ENCODE peak calls at places on chromosomes 7 and 10, in four cellular contexts. Y is transverse colon, J is pancreas, F is IMR-90. H is an unnamed sample.
A peak's percentile ranks its signal among the peaks of the same experiment; 100 is the strongest.

GRCh38 chr7:129376076-129376777 is 58.0 kb upstream of the STRIP2 start:
- DNase-seq in Y (peak; percentile 69), J (peak; percentile 35), F (peak; percentile 43), H (no peak)

GRCh38 chr10:30038961-30039536 is 20.3 kb downstream of the JCAD start:
- DNase-seq in J (no peak), F (no peak), Y (no peak), H (no peak)

GRCh38 chr10:124418726-124419501 is at the start of gene OAT:
- DNase-seq in J (peak; percentile 96), Y (peak; percentile 98), F (peak; percentile 92), H (peak; percentile 97)

GRCh38 chr7:157523371-157523765 is 186.6 kb downstream of the DNAJB6 start:
- DNase-seq in J (no peak), F (no peak), Y (no peak), H (no peak)

GRCh38 chr7:105776986-105777910 is 99.2 kb downstream of the ATXN7L1 start:
- DNase-seq in F (peak; percentile 32), J (no peak), Y (no peak), H (no peak)

GRCh38 chr7:78020131-78020873 is 221.7 kb downstream of the PHTF2 start:
- DNase-seq in F (peak; percentile 91), J (peak; percentile 67), Y (peak; percentile 63), H (no peak)

GRCh38 chr10:131700032-131700431 is 200.8 kb upstream of the PPP2R2D start:
- DNase-seq in F (no peak), J (no peak), Y (no peak), H (no peak)

GRCh38 chr7:78953090-78953489 is 500.4 kb downstream of the MAGI2 start:
- DNase-seq in J (no peak), Y (no peak), F (peak; percentile 22), H (no peak)

GRCh38 chr10:9643782-9644181 is 1373.9 kb upstream of the CELF2 start:
- DNase-seq in J (no peak), Y (no peak), F (no peak), H (no peak)

GRCh38 chr7:65832281-65832680 is 40.6 kb upstream of the VKORC1L1 start:
- DNase-seq in Y (peak; percentile 12), J (no peak), F (peak; percentile 59), H (no peak)

GRCh38 chr10:50851884-50852671 is 33.3 kb downstream of the A1CF start:
- DNase-seq in J (peak; percentile 36), F (no peak), Y (no peak), H (no peak)

GRCh38 chr7:34155225-34155908 is 250.0 kb downstream of the BMPER start:
- DNase-seq in F (peak; percentile 96), Y (no peak), J (no peak), H (no peak)

GRCh38 chr10:81288544-81288943 is 586.5 kb upstream of the NRG3 start:
- DNase-seq in Y (no peak), F (no peak), J (no peak), H (no peak)

GRCh38 chr10:28644647-28645046 is 32.7 kb upstream of the BAMBI start:
- DNase-seq in F (no peak), J (no peak), Y (no peak), H (no peak)

GRCh38 chr7:77216233-77216632 is 16.6 kb upstream of the FGL2 start:
- DNase-seq in Y (no peak), F (no peak), J (no peak), H (no peak)

GRCh38 chr10:49135575-49136313 is 1.9 kb upstream of the FAM170B start:
- DNase-seq in Y (no peak), F (peak; percentile 68), J (no peak), H (no peak)

GRCh38 chr10:78299861-78300453 is 266.3 kb downstream of the RPS24 start:
- DNase-seq in J (no peak), F (no peak), Y (peak; percentile 28), H (peak; percentile 41)

GRCh38 chr7:131249003-131249402 is 78.7 kb upstream of the MKLN1 start:
- DNase-seq in J (no peak), F (peak; percentile 99), Y (peak; percentile 37), H (peak; percentile 29)

GRCh38 chr10:61301560-61301959 is 151.6 kb downstream of the TMEM26 start:
- DNase-seq in F (peak; percentile 26), Y (no peak), J (no peak), H (no peak)

GRCh38 chr7:15862781-15863165 is 176.3 kb upstream of the MEOX2 start:
- DNase-seq in F (no peak), J (no peak), Y (no peak), H (no peak)

GRCh38 chr10:61389887-61390286 is 63.3 kb downstream of the TMEM26 start:
- DNase-seq in F (no peak), Y (no peak), J (no peak), H (no peak)

GRCh38 chr7:128688492-128688891 is 16.4 kb downstream of the GARIN1A start:
- DNase-seq in Y (no peak), J (no peak), F (no peak), H (no peak)

GRCh38 chr7:142711722-142712616 is 37.3 kb upstream of the PRSS1 start:
- DNase-seq in Y (no peak), J (peak; percentile 37), F (peak; percentile 19), H (no peak)

GRCh38 chr7:77413861-77414424 is 2.2 kb downstream of the GSAP start:
- DNase-seq in Y (no peak), F (peak; percentile 59), J (no peak), H (no peak)

GRCh38 chr7:104789780-104790179 is 224.2 kb upstream of the KMT2E start:
- DNase-seq in J (no peak), Y (no peak), F (no peak), H (no peak)

GRCh38 chr10:14389981-14390590 is 59.4 kb upstream of the FRMD4A start:
- DNase-seq in Y (no peak), F (no peak), J (no peak), H (no peak)

GRCh38 chr7:114988755-114989154 is 66.9 kb downstream of the MDFIC start:
- DNase-seq in J (peak; percentile 18), Y (peak; percentile 15), F (peak; percentile 83), H (peak; percentile 74)

GRCh38 chr7:84331665-84332064 is 137.1 kb upstream of the SEMA3A start:
- DNase-seq in Y (no peak), F (peak; percentile 16), J (no peak), H (no peak)

GRCh38 chr10:84075226-84076046 is 63.9 kb upstream of the GHITM start:
- DNase-seq in J (no peak), Y (no peak), F (no peak), H (peak; percentile 51)

GRCh38 chr10:520402-520787 is 169.1 kb downstream of the DIP2C start:
- DNase-seq in Y (no peak), F (peak; percentile 27), J (no peak), H (no peak)

GRCh38 chr10:124265776-124266467 is 152.8 kb downstream of the OAT start:
- DNase-seq in J (no peak), F (no peak), Y (no peak), H (no peak)

GRCh38 chr7:26562841-26563240 is 271.2 kb downstream of the SNX10 start:
- DNase-seq in F (no peak), Y (no peak), J (no peak), H (no peak)
- TF ChIP-seq CTCF in F (no peak), Y (no peak), J (no peak), H (no peak)

DNA sequence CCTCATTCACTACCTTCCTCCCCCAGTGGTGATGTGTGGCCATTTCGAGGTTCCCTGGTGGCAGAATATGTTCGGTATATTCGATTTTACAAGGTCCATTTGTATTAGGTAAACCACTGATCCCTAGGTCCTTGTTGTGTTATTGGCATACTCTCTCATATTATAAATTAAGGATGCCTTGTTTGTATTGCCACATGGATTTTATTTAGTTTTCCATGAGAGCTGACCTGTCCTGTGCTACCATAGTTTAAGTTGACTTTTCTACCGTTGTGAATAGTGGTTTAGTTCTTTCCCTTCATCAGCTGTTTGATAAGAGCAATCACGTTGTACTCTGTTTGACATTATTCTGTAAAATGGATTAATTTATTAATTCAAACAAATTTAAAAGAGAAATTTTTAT is 29.4 kb downstream of the ZNRF2 start:
- DNase-seq in F (no peak), Y (no peak), J (no peak), H (no peak)
- H3K4me1 ChIP-seq in F (no peaks in the 10 kb centered on the region), Y (peaks cover 39% of the 10 kb centered on the region), J (peaks cover 16% of the 10 kb centered on the region), H (no peaks in the 10 kb centered on the region)

GRCh38 chr7:155640629-155641028 is 3.8 kb upstream of the RBM33 start:
- DNase-seq in Y (no peak), J (no peak), F (no peak), H (no peak)
- TF ChIP-seq CTCF in Y (no peak), J (no peak), F (no peak), H (no peak)

DNA sequence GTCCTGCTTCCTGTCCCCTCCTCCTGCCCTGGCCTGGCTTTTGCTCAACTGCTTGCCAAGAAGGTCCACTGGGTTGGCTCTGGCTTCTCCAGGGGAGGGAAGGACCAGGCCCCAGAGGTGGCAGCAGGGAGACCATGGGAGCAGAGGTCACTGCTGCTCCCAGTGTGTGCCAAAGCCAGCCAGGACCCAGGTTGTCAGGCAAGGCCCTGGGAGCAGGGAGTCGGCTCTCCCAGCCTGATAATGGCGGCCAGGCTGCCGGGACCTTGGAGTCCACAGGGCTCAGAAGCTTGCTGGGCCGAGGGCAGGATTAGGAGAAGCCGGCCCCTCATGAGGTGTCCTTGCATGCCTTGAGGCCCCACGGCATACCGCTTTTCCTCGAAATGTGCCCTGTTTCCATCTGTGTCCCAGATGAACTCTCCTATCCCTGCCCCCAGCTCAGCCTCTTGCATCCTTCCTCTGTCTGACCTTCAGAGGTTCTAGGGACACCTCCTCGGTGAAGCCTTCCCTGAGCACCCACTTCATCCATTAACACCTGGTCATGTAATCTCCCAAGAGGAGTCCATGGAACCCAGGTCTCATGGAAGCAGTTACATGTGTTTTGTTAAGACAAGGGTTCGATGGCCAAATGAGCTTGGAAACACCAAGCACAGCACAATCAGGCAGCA is 124.0 kb downstream of the NEURL1 start:
- DNase-seq in Y (no peak), J (no peak), F (no peak), H (peak; percentile 60)
- H3K4me1 ChIP-seq in Y (peaks cover 52% of the 10 kb centered on the region), J (no peaks in the 10 kb centered on the region), F (peaks cover 22% of the 10 kb centered on the region), H (peaks cover 93% of the 10 kb centered on the region)

GRCh38 chr7:83271212-83272099 is 108.8 kb upstream of the PCLO start:
- DNase-seq in Y (no peak), F (peak; percentile 19), J (no peak), H (no peak)
- TF ChIP-seq CTCF in Y (peak; percentile 36), F (peak; percentile 27), J (no peak), H (peak; percentile 35)

DNA sequence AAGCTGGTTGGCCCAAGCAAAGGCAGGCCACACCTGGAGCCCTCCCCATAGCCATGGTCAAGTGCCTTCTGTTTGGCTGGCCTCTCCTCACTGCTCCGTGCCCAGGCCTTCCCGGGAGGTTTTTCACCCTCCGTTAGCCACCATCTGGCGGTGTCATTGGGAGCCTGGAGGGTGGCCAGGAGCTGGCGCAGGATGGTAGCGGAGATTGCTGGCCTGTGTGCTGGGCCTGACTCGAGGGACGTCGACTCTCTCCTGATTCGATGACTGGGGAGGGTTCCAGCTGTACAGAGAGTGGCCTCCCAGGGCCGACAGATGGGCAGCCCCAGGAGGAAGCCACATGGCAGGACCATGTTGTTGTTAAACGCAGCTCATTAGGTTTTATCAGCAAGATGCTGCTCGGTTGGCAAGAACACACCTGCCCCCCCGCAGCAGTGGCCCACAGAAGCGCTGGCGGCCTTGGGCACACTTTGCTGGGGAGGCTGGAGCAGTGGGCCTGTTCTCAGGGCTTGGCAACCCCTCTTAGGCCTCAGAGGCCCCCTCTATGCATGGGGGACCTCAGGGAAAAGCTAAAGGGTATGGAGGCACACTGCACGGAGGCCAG is 64.0 kb upstream of the CACUL1 start:
- DNase-seq in F (no peak), Y (no peak), J (no peak), H (peak; percentile 52)
- H3K4me1 ChIP-seq in F (no peaks in the 10 kb centered on the region), Y (no peaks in the 10 kb centered on the region), J (no peaks in the 10 kb centered on the region), H (no peaks in the 10 kb centered on the region)